ENCODE peak calls at places on chromosome 19, in four cellular contexts. One of them, this sample, is unnamed.

GRCh38 chr19:40337594-40337993 is 10.6 kb downstream of the C19orf47 start:
- DNase-seq in WERI-Rb-1: no peak
- DNase-seq in uterus: no peak
- DNase-seq in fibroblast of pulmonary artery: no peak
- DNase-seq in this sample: no peak

GRCh38 chr19:18754501-18754900 is 36.6 kb downstream of the COMP start:
- DNase-seq in WERI-Rb-1: no peak
- DNase-seq in uterus: no peak
- DNase-seq in fibroblast of pulmonary artery: peak
- DNase-seq in this sample: no peak

GRCh38 chr19:31353826-31354225 is 4.6 kb upstream of the TSHZ3 start:
- DNase-seq in WERI-Rb-1: no peak
- DNase-seq in uterus: no peak
- DNase-seq in fibroblast of pulmonary artery: no peak
- DNase-seq in this sample: no peak

GRCh38 chr19:678791-679388 is 2.7 kb downstream of the FSTL3 start:
- DNase-seq in WERI-Rb-1: no peak
- DNase-seq in uterus: peak
- DNase-seq in fibroblast of pulmonary artery: no peak
- DNase-seq in this sample: no peak

GRCh38 chr19:13082192-13083007 is 20.3 kb downstream of the LYL1 start:
- DNase-seq in WERI-Rb-1: peak
- DNase-seq in uterus: peak
- DNase-seq in fibroblast of pulmonary artery: peak
- DNase-seq in this sample: no peak

GRCh38 chr19:51417107-51417806 is at the start of gene SIGLEC10:
- DNase-seq in WERI-Rb-1: no peak
- DNase-seq in uterus: no peak
- DNase-seq in fibroblast of pulmonary artery: no peak
- DNase-seq in this sample: no peak

GRCh38 chr19:46955114-46955812 is 64.4 kb upstream of the NPAS1 start:
- DNase-seq in WERI-Rb-1: no peak
- DNase-seq in uterus: no peak
- DNase-seq in fibroblast of pulmonary artery: peak
- DNase-seq in this sample: no peak

GRCh38 chr19:3358919-3359849 is 7.2 kb upstream of the NFIC start:
- DNase-seq in WERI-Rb-1: peak
- DNase-seq in uterus: peak
- DNase-seq in fibroblast of pulmonary artery: peak
- DNase-seq in this sample: peak

GRCh38 chr19:34171539-34171876 is 796 bp upstream of the LSM14A start:
- DNase-seq in WERI-Rb-1: no peak
- DNase-seq in uterus: no peak
- DNase-seq in fibroblast of pulmonary artery: peak
- DNase-seq in this sample: peak

GRCh38 chr19:12202250-12202649 is 39.4 kb downstream of the ZNF136 start:
- DNase-seq in WERI-Rb-1: peak
- DNase-seq in uterus: no peak
- DNase-seq in fibroblast of pulmonary artery: no peak
- DNase-seq in this sample: no peak

GRCh38 chr19:4199699-4200293 is 17.3 kb downstream of the ANKRD24 start:
- DNase-seq in WERI-Rb-1: no peak
- DNase-seq in uterus: no peak
- DNase-seq in fibroblast of pulmonary artery: no peak
- DNase-seq in this sample: no peak

GRCh38 chr19:4811328-4812131 is 20.0 kb downstream of the TICAM1 start:
- DNase-seq in WERI-Rb-1: peak
- DNase-seq in uterus: peak
- DNase-seq in fibroblast of pulmonary artery: peak
- DNase-seq in this sample: peak

GRCh38 chr19:53912653-53913052 is 3.6 kb downstream of the CACNG7 start:
- DNase-seq in WERI-Rb-1: no peak
- DNase-seq in uterus: no peak
- DNase-seq in fibroblast of pulmonary artery: no peak
- DNase-seq in this sample: no peak
- TF ChIP-seq CTCF in WERI-Rb-1: peak
- TF ChIP-seq CTCF in uterus: no peak
- TF ChIP-seq CTCF in fibroblast of pulmonary artery: peak
- TF ChIP-seq CTCF in this sample: peak

GRCh38 chr19:17005000-17005399 is 21.6 kb downstream of the CPAMD8 start:
- DNase-seq in WERI-Rb-1: no peak
- DNase-seq in uterus: no peak
- DNase-seq in fibroblast of pulmonary artery: no peak
- DNase-seq in this sample: no peak
- TF ChIP-seq CTCF in WERI-Rb-1: peak
- TF ChIP-seq CTCF in uterus: no peak
- TF ChIP-seq CTCF in fibroblast of pulmonary artery: no peak
- TF ChIP-seq CTCF in this sample: no peak

GRCh38 chr19:37778613-37779138 is 710 bp downstream of the ZNF573 start:
- DNase-seq in WERI-Rb-1: no peak
- DNase-seq in uterus: no peak
- DNase-seq in fibroblast of pulmonary artery: peak
- DNase-seq in this sample: peak

GRCh38 chr19:37779139-37780035 is at the start of gene ZNF573:
- DNase-seq in WERI-Rb-1: peak
- DNase-seq in uterus: peak
- DNase-seq in fibroblast of pulmonary artery: peak
- DNase-seq in this sample: peak
- TF ChIP-seq CTCF in WERI-Rb-1: no peak
- TF ChIP-seq CTCF in uterus: peak
- TF ChIP-seq CTCF in fibroblast of pulmonary artery: peak
- TF ChIP-seq CTCF in this sample: no peak

DNA sequence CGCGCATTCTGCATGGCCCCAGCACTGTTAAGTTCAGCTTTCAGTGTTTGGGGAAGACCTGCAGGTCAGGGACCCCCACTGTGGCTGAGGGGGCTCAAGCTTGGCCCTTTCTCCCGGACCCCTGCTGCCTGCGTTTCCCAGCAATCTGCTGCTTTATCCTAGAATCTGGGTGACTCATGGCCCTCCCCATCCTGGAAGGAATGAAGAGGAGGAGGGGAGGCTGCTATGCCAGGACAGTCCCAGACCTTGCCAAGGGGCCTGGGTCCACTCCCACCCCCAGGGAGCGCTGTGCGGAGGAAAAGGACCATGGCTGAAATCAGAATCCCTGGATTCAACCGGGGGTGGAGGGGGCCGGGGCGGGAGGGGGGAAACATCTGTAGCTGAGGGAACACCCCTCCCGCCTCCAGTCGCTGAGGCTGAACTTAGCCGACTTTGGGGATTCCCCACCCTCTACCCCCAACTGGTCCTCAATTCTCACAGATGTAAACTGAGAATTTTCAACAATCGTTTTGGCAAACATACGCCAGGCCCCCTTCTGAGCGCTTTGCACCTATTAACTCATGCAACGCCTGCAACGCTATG is 20.6 kb downstream of the ZNF114 start:
- DNase-seq in WERI-Rb-1: no peak
- DNase-seq in uterus: peak
- DNase-seq in fibroblast of pulmonary artery: peak
- DNase-seq in this sample: peak
- TF ChIP-seq CTCF in WERI-Rb-1: peak
- TF ChIP-seq CTCF in uterus: no peak
- TF ChIP-seq CTCF in fibroblast of pulmonary artery: peak
- TF ChIP-seq CTCF in this sample: no peak

GRCh38 chr19:1860133-1860775 is 3.1 kb downstream of the KLF16 start:
- DNase-seq in WERI-Rb-1: peak
- DNase-seq in uterus: peak
- DNase-seq in fibroblast of pulmonary artery: peak
- DNase-seq in this sample: peak
- TF ChIP-seq CTCF in WERI-Rb-1: no peak
- TF ChIP-seq CTCF in uterus: no peak
- TF ChIP-seq CTCF in fibroblast of pulmonary artery: no peak
- TF ChIP-seq CTCF in this sample: no peak

DNA sequence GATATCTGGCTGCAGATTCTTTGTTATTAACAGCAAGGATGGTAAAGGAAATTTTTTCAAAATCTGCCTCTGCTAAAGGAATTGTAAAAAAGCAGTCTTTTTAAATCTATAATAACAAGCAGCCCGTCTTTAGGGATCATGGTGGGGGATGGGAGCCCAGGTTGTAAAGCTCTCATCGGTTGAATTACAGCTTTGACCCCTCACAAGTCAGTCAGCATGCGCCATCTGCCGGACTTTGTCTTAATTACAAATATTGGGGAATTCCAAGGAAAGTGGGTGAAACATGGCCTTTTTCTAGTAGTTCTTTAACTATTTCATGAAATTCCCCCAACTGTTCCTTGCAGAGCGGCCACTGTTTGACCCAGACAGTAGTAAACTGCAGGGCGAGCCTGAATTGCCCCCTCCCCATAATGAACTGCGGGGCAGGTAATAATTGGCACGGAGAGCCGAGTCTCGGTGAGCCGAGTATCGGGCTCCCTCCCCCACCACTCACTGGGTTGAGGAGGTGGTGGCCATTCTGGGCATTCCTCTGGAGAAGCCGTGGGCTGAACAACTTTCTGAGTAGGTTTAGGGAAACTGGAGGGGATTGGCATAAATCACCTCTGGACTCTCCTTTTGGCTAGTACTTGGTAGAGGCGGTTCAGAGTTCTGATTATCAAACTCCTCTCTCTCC is 11.6 kb downstream of the ZNF578 start:
- DNase-seq in WERI-Rb-1: peak
- DNase-seq in uterus: no peak
- DNase-seq in fibroblast of pulmonary artery: no peak
- DNase-seq in this sample: no peak
- TF ChIP-seq CTCF in WERI-Rb-1: peak
- TF ChIP-seq CTCF in uterus: no peak
- TF ChIP-seq CTCF in fibroblast of pulmonary artery: no peak
- TF ChIP-seq CTCF in this sample: no peak

GRCh38 chr19:42634409-42635232 is 39.9 kb upstream of the CEACAM8 start:
- DNase-seq in WERI-Rb-1: peak
- DNase-seq in uterus: no peak
- DNase-seq in fibroblast of pulmonary artery: peak
- DNase-seq in this sample: peak
- TF ChIP-seq CTCF in WERI-Rb-1: peak
- TF ChIP-seq CTCF in uterus: no peak
- TF ChIP-seq CTCF in fibroblast of pulmonary artery: peak
- TF ChIP-seq CTCF in this sample: peak

GRCh38 chr19:15935167-15935702 is 906 bp upstream of the CYP4F11 start:
- DNase-seq in WERI-Rb-1: no peak
- DNase-seq in uterus: no peak
- DNase-seq in fibroblast of pulmonary artery: no peak
- DNase-seq in this sample: no peak

GRCh38 chr19:15936950-15937349 is 2.6 kb upstream of the CYP4F11 start:
- DNase-seq in WERI-Rb-1: no peak
- DNase-seq in uterus: no peak
- DNase-seq in fibroblast of pulmonary artery: no peak
- DNase-seq in this sample: no peak

GRCh38 chr19:15936173-15936572 is 1.8 kb upstream of the CYP4F11 start:
- DNase-seq in WERI-Rb-1: no peak
- DNase-seq in uterus: no peak
- DNase-seq in fibroblast of pulmonary artery: no peak
- DNase-seq in this sample: no peak

GRCh38 chr19:15934332-15935078 is at the start of gene CYP4F11:
- DNase-seq in WERI-Rb-1: no peak
- DNase-seq in uterus: no peak
- DNase-seq in fibroblast of pulmonary artery: no peak
- DNase-seq in this sample: peak

GRCh38 chr19:15937771-15938170 is 3.4 kb upstream of the CYP4F11 start:
- DNase-seq in WERI-Rb-1: no peak
- DNase-seq in uterus: no peak
- DNase-seq in fibroblast of pulmonary artery: no peak
- DNase-seq in this sample: no peak
- TF ChIP-seq CTCF in WERI-Rb-1: no peak
- TF ChIP-seq CTCF in uterus: no peak
- TF ChIP-seq CTCF in fibroblast of pulmonary artery: no peak
- TF ChIP-seq CTCF in this sample: no peak

GRCh38 chr19:37905936-37906867 is at the start of gene WDR87:
- DNase-seq in WERI-Rb-1: peak
- DNase-seq in uterus: peak
- DNase-seq in fibroblast of pulmonary artery: peak
- DNase-seq in this sample: no peak
- TF ChIP-seq CTCF in WERI-Rb-1: peak
- TF ChIP-seq CTCF in uterus: no peak
- TF ChIP-seq CTCF in fibroblast of pulmonary artery: no peak
- TF ChIP-seq CTCF in this sample: no peak